ENCODE peak calls at places on chromosomes 11 and 22, in four cellular contexts. Y is SK-N-SH, P is K562, M is GM12878. F is an unnamed sample.

GRCh38 chr11:37394236-37394870 is 796.3 kb upstream of the RAG2 start:
- DNase-seq in Y (no peak), P (peak), M (no peak), F (no peak)

GRCh38 chr11:82927264-82927880 is 25.8 kb downstream of the DDIAS start:
- DNase-seq in Y (peak), P (peak), M (no peak), F (no peak)

GRCh38 chr11:33521384-33521783 is 179.2 kb downstream of the C11orf91 start:
- DNase-seq in Y (no peak), P (no peak), M (no peak), F (no peak)

GRCh38 chr11:40877256-40877655 is 582.2 kb downstream of the LRRC4C start:
- DNase-seq in Y (no peak), P (no peak), M (no peak), F (no peak)

GRCh38 chr22:40641269-40641668 is 4.8 kb upstream of the MRTFA start:
- DNase-seq in Y (no peak), P (peak), M (no peak), F (no peak)

GRCh38 chr11:1150769-1151365 is 6.9 kb upstream of the MUC5AC start:
- DNase-seq in Y (no peak), P (no peak), M (no peak), F (no peak)

GRCh38 chr11:80214413-80214812 is 773.6 kb upstream of the TENM4 start:
- DNase-seq in Y (no peak), P (no peak), M (no peak), F (no peak)

GRCh38 chr11:29231991-29232390 is 784.8 kb downstream of the KCNA4 start:
- DNase-seq in Y (no peak), P (no peak), M (no peak), F (no peak)

GRCh38 chr11:126305699-126306098 is 1.8 kb downstream of the DCPS start:
- DNase-seq in Y (no peak), P (no peak), M (peak), F (no peak)

GRCh38 chr22:20507253-20508066 is at the start of gene MED15:
- DNase-seq in Y (peak), P (peak), M (peak), F (peak)

GRCh38 chr11:133842730-133843129 is 2.6 kb downstream of the SPATA19 start:
- DNase-seq in Y (no peak), P (no peak), M (no peak), F (no peak)

GRCh38 chr11:133840479-133840941 is 4.8 kb downstream of the SPATA19 start:
- DNase-seq in Y (no peak), P (no peak), M (no peak), F (no peak)

GRCh38 chr11:133843454-133843987 is 1.8 kb downstream of the SPATA19 start:
- DNase-seq in Y (no peak), P (no peak), M (no peak), F (no peak)

GRCh38 chr11:133841279-133842043 is 3.9 kb downstream of the SPATA19 start:
- DNase-seq in Y (no peak), P (no peak), M (no peak), F (no peak)

DNA sequence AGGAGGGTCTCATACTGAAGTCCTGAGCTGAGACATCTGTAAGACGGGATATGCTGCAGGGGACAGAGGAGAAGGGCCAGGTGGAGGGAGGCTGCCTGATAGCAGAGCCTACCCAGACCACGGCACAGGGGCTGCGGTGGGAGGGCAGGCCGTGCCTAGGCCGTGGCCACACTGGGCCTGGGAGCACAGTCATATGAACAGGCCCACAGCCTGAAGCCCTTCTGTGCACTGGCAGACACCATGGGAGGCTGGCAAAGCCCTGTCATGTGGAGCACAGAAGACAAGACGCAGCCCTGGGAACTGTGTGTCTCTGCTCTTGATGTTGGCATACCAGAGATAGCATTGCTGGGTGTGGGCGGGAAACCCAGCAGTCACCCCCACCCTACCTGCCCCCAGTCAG is 3.3 kb downstream of the SPATA19 start:
- DNase-seq in Y (no peak), P (no peak), M (no peak), F (no peak)
- TF ChIP-seq USF1 in Y (no peak), P (no peak), M (no peak), F (no peak)

DNA sequence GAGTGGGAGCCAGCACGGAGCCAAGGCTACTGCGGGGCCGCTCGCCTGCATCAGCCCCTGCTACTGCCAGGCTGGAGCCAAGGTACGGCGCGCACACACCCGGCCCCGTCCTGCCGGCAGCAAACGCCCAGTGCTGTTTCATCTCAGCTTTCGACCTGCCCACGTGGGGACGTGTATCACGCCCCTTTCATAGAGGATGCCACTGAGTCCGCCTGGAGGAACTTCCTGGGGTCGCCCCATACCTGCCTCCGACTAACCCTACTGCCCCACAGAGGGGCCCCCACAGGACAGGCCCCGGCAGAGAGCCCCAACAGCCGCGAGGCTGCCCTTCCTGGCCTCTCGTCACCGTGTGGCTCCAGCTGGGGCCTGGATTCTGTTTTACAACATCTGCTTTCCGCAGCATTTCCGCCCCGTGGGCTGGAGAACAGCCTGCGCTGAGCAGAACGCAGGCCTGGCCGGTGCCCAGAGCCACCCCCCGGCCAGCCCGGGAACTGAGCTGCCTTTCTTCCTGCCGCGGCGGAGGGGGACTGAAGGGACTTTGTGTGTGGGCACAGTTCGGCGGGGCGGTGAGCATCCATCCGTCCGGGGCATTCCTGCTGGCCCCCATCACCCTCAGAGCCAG is 22.9 kb upstream of the ARHGAP8 start:
- DNase-seq in Y (peak), P (no peak), M (no peak), F (no peak)
- TF ChIP-seq CTCF in Y (no peak), P (no peak), M (no peak), F (no peak)

GRCh38 chr22:46023558-46023981 is 46.6 kb upstream of the WNT7B start:
- DNase-seq in Y (no peak), P (no peak), M (no peak), F (peak)
- TF ChIP-seq USF1 in Y (no peak), P (no peak), M (no peak), F (no peak)

GRCh38 chr22:50318356-50318697 is 8.5 kb downstream of the DENND6B start:
- DNase-seq in Y (peak), P (no peak), M (no peak), F (no peak)
- TF ChIP-seq CTCF in Y (no peak), P (no peak), M (no peak), F (no peak)

GRCh38 chr22:50307891-50308596 is 598 bp upstream of the PLXNB2 start:
- DNase-seq in Y (no peak), P (no peak), M (no peak), F (no peak)
- TF ChIP-seq USF1 in Y (no peak), P (no peak), M (no peak), F (no peak)

DNA sequence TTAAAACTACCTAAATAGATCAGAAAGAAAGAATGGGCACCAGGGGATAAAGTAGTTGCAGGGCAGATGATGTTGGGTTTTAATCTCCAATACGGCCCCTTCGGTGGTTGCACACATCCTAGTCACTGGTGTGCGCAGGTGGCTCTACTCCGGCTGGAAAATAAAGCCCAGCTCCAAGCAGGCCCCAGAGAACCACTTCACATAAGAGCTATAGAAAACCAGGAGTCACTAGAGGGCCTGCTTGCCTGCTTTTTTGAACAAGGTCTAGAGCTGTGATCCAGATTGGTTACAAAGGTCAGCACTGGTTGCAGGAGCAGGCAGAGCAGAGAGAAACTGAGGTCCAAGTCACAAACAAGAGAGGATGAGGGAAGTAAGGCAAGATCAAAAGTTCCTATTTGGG is 41.5 kb upstream of the MS4A8 start:
- DNase-seq in Y (no peak), P (peak), M (no peak), F (no peak)
- TF ChIP-seq CTCF in Y (no peak), P (peak), M (peak), F (no peak)

GRCh38 chr11:64869571-64870175 is 8.7 kb downstream of the EHD1 start:
- DNase-seq in Y (no peak), P (no peak), M (no peak), F (no peak)
- TF ChIP-seq USF1 in Y (no peak), P (no peak), M (no peak), F (no peak)

DNA sequence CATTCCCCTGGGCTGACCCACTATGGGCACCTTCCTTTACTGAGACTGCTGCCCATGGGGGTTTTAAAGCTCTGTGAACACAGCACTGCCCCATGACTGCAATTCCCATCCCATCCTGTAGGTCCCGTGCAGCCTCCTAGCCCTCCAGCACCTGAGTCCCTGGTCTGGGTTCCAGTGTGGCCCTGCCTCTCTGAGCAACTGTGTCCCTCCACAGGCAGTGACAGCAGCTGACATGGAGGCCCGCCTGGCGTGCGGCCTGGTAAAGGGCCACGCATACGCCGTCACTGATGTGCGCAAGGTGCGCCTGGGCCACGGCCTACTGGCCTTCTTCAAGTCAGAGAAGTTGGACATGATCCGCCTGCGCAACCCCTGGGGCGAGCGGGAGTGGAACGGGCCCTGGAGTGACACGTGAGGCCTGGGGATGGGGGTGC is 12.6 kb downstream of the OMP start:
- DNase-seq in Y (no peak), P (peak), M (no peak), F (peak)
- TF ChIP-seq CTCF in Y (peak), P (peak), M (no peak), F (peak)

DNA sequence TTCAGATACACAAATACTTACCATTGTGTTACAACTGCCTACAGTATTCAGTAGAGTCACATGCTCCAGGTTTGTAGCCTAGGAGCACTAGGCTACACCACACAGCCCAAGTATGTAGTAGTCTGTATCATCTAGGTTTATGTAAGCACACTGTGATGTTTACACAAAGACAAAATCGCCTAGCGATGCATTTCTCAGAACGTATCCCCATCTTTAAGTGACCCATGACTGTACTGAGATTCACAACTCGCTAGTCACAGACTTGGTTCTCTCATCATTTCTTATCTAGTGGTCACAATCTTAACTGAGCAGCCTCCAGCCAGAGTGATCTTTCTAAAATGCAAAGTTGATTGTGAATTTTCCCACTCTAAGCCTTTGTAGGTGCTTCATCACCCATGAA is 119.3 kb downstream of the RASSF10 start:
- DNase-seq in Y (no peak), P (no peak), M (no peak), F (no peak)
- TF ChIP-seq USF1 in Y (no peak), P (no peak), M (no peak), F (no peak)